ENCODE peak calls at places on chromosomes 16 and 17, in six cellular contexts. V, W, L, J, G and R are unnamed samples.

GRCh38 chr17:81553616-81554181 is 1.5 kb upstream of the FAAP100 start:
- DNase-seq in J (no peak), L (no peak), G (no peak), V (no peak), W (peak), R (peak)

GRCh38 chr16:13519871-13520270 is 400.1 kb upstream of the ERCC4 start:
- DNase-seq in W (no peak), G (peak), J (no peak), L (no peak), V (no peak), R (no peak)

GRCh38 chr16:75695708-75696107 is 5.6 kb downstream of the DUXB start:
- DNase-seq in V (no peak), J (no peak), W (no peak), L (no peak), G (no peak), R (no peak)

GRCh38 chr17:27878776-27879562 is 14.2 kb downstream of the LYRM9 start:
- DNase-seq in V (peak), W (peak), G (peak), L (no peak), J (no peak), R (no peak)

GRCh38 chr17:82231562-82232321 is 2.9 kb downstream of the SLC16A3 start:
- DNase-seq in V (peak), G (peak), L (peak), J (peak), W (peak), R (peak)

GRCh38 chr17:78142113-78142861 is 3.9 kb upstream of the C17orf99 start:
- DNase-seq in G (no peak), V (no peak), W (peak), L (peak), J (no peak), R (no peak)

GRCh38 chr16:87667946-87668345 is 65.6 kb downstream of the JPH3 start:
- DNase-seq in G (no peak), V (no peak), J (no peak), W (no peak), L (no peak), R (no peak)

GRCh38 chr17:77717941-77718668 is 240.4 kb upstream of the TNRC6C start:
- DNase-seq in L (no peak), G (no peak), W (no peak), V (no peak), J (no peak), R (no peak)

GRCh38 chr17:47778184-47778635 is 43.4 kb downstream of the OSBPL7 start:
- DNase-seq in G (no peak), L (no peak), W (no peak), J (no peak), V (no peak), R (no peak)

GRCh38 chr17:40550608-40551007 is 14.7 kb downstream of the CCR7 start:
- DNase-seq in W (peak), G (peak), V (peak), J (no peak), L (no peak), R (peak)

GRCh38 chr17:19876524-19877161 is 8.9 kb upstream of the ULK2 start:
- DNase-seq in L (peak), G (peak), J (no peak), V (peak), W (peak), R (no peak)

GRCh38 chr17:76536511-76537287 is 810 bp downstream of the CYGB start:
- DNase-seq in V (no peak), J (no peak), L (no peak), G (no peak), W (peak), R (no peak)

GRCh38 chr17:76535788-76536510 is 1.6 kb downstream of the CYGB start:
- DNase-seq in G (no peak), J (no peak), W (peak), V (no peak), L (no peak), R (no peak)

GRCh38 chr17:76538281-76538931 is 897 bp upstream of the CYGB start:
- DNase-seq in J (no peak), V (no peak), W (peak), L (peak), G (no peak), R (no peak)

GRCh38 chr17:76537578-76538280 is at the start of gene CYGB:
- DNase-seq in G (no peak), V (no peak), W (peak), L (peak), J (no peak), R (peak)

DNA sequence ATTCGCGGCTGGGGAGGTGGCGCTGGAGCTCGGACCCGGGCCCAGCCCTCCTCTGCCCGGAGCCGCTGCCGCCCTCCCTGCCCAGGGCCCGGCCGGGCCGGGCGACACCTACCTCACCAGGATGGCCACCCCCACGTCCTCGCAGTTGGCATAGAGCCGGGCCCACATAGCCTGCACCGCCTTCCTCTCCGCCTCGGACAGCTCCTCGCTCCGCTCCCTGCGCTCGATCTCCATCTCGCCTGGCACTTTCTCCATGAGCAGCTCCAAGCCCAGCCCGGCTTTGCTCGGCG is 276 bp downstream of the CYGB start:
- DNase-seq in J (no peak), V (no peak), L (no peak), W (peak), G (no peak), R (no peak)
- H3K4me3 ChIP-seq in J (peak), V (peak), L (peak), W (no peak), G (peak), R (peak)

GRCh38 chr16:386641-387156 is 4.9 kb upstream of the PGAP6 start:
- DNase-seq in G (no peak), L (no peak), J (no peak), W (no peak), V (no peak), R (no peak)

GRCh38 chr16:381788-382717 is at the start of gene PGAP6:
- DNase-seq in G (peak), W (peak), L (peak), J (no peak), V (peak), R (no peak)

GRCh38 chr16:380837-381787 is 666 bp downstream of the PGAP6 start:
- DNase-seq in L (peak), V (no peak), G (no peak), J (no peak), W (peak), R (no peak)

GRCh38 chr16:379961-380836 is 1.6 kb downstream of the PGAP6 start:
- DNase-seq in J (no peak), G (no peak), L (no peak), W (no peak), V (no peak), R (no peak)

DNA sequence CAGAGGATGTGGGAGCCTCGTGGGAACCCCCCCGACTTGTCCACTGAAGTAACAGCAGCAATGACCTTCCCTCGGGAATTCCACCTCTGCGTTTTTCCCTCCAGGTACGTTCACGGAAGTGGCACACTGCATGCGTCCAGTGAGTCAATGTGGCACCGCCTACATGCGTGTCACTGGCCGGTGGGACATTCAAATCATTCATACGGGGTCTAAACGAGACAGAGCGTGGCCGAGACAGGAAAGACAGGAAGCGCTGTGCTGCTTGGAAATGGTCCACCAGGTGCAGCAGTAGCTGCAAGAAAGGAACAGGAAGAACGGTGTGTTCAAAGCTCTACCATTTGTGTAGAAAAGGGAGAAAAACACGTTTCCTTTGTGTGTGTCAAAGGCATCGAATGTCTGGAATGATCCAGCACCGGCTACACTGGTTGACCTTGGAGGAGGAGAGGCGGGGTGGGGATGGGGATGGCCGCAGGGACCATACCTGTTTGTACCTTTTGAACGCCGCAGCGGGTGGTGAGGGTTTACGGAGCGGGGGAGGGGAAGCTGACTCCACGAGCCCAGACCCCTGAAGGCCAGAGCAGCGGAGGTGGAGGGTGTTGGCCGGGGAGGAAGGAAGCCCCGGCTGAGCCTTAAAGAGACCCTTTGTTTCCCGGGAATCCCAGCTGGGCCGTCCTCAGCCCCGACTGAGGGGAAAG is 1.7 kb upstream of the PGAP6 start:
- DNase-seq in V (no peak), L (peak), G (no peak), W (peak), J (no peak), R (no peak)
- TF ChIP-seq CTCF in V (no peak), L (no peak), G (no peak), W (no peak), J (no peak), R (no peak)

GRCh38 chr16:28923652-28924398 is 1.2 kb downstream of the RABEP2 start:
- DNase-seq in J (no peak), G (no peak), W (peak), L (no peak), V (no peak), R (no peak)

GRCh38 chr16:28924762-28925385 is at the start of gene RABEP2:
- DNase-seq in L (peak), V (peak), W (peak), J (peak), G (peak), R (peak)

GRCh38 chr16:28925386-28926228 is 569 bp upstream of the RABEP2 start:
- DNase-seq in G (peak), L (peak), V (peak), W (peak), J (no peak), R (peak)

GRCh38 chr16:28924399-28924761 is 658 bp downstream of the RABEP2 start:
- DNase-seq in V (no peak), L (no peak), J (no peak), G (no peak), W (no peak), R (no peak)

DNA sequence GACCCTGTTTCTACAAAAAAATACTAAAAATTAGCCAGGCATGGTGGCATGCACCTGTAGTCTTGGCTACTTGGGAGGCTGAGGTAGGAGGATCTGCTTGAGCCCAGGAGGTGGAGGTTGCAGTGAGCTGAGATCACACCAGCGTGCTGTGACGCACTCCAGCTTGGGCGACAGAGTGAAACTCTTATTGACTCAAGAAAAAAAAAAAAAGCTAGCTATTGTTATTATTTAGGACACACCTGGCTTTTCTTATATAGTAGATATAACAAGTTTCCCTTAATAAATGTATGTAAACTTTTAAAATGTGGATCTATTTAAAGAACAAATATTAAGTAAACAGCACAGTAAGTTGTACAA is 1.8 kb downstream of the RABEP2 start:
- DNase-seq in V (no peak), J (no peak), G (no peak), W (no peak), L (no peak), R (no peak)
- H3K4me3 ChIP-seq in V (no peak), J (no peak), G (no peak), W (no peak), L (no peak), R (no peak)

GRCh38 chr16:80744856-80745255 is 59.5 kb downstream of the CDYL2 start:
- DNase-seq in L (no peak), W (no peak), V (no peak), J (no peak), G (no peak), R (no peak)
- TF ChIP-seq CTCF in L (no peak), W (no peak), V (no peak), J (no peak), G (no peak), R (no peak)

GRCh38 chr17:61454932-61455753 is 2.9 kb downstream of the TBX4 start:
- DNase-seq in J (no peak), V (peak), L (no peak), W (no peak), G (no peak), R (no peak)
- H3K4me3 ChIP-seq in J (no peak), V (no peak), L (peak), W (no peak), G (no peak), R (no peak)

DNA sequence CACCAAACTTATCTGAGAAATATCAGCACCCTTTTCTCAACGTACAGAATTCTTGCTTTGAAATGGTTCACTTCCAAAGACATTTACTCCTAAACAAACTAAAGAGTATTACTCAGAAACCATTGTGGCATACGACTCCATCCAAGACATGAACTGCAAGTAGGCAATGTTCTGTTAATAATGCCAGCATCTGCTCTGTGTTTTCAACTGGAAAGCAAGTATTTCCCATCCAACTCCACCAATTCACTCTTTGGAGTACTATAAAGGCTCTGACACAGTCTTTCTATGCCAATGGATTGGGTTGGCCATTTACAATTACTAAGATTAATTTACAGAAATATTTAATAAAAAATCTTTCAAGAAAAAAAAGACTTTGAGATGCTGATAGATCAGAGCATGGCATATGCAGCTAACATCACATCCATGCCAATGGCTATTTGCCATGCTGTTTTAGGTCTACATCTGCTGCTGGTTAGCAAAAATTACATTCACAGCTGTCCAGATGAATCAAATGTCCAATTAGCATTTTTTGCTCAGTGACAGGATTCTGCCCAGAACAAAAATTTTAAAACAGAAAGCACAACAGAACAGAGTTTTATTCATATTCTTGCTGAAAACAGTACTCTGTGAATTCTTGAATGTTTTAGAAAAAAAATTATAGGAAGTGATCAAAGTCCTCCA is 65.9 kb upstream of the HLF start:
- DNase-seq in V (no peak), L (no peak), J (no peak), G (no peak), W (no peak), R (no peak)
- TF ChIP-seq CTCF in V (peak), L (no peak), J (no peak), G (no peak), W (no peak), R (no peak)

GRCh38 chr17:45313927-45314760 is 2.7 kb downstream of the MAP3K14 start:
- DNase-seq in V (no peak), L (no peak), W (no peak), G (no peak), J (no peak), R (no peak)

GRCh38 chr17:45313419-45313771 is 3.4 kb downstream of the MAP3K14 start:
- DNase-seq in J (no peak), W (no peak), L (no peak), G (no peak), V (no peak), R (no peak)

GRCh38 chr17:45316271-45317112 is at the start of gene MAP3K14:
- DNase-seq in G (peak), V (peak), L (peak), W (peak), J (no peak), R (peak)

GRCh38 chr17:45315583-45316270 is 1.1 kb downstream of the MAP3K14 start:
- DNase-seq in W (no peak), V (no peak), L (no peak), G (no peak), J (no peak), R (no peak)

GRCh38 chr17:45314761-45315549 is 1.9 kb downstream of the MAP3K14 start:
- DNase-seq in W (no peak), L (no peak), V (no peak), J (no peak), G (no peak), R (peak)
- H3K4me3 ChIP-seq in W (peak), L (peak), V (peak), J (peak), G (peak), R (peak)

DNA sequence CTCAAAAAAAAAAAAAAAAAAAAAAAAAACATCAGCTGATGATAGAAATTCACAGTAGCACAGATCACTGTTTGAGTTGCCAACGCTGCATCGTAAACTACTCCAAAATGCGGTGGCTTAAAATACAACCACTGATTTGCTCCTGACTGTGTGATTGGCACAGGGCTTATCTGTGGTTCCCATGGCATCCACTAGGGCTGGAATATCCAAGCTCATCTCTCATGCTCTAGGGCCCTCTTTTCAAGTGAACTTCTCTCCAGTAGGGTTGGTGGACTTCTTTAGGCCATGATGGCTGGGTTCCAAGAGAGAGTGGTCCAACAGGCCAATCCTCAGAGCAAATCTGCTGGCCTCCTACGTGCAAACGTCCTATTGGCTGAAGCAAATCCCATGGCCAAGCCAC is 15.9 kb upstream of the GPRC5B start:
- DNase-seq in W (no peak), L (no peak), J (no peak), V (no peak), G (no peak), R (no peak)
- TF ChIP-seq CTCF in W (no peak), L (no peak), J (no peak), V (no peak), G (no peak), R (no peak)